ENCODE peak calls at places on chromosomes 7 and 10, in ten cellular contexts. M is NB4; F is NCI-H2081; K is amniotic epithelial cell; N is activated naive CD4-positive, alpha-beta T cell treated with anti-CD3 and anti-CD28 coated beads, Interleukin-2, amount 50 U/mL, for 72 hours; S is caudate nucleus; U is activated T-cell treated with anti-CD3 and anti-CD28 coated beads, Interleukin-2, amount 50 U/mL, for 1 hour; X is central memory CD4-positive, alpha-beta T cell; W is NCI-H748 treated with DMSO at 0.1 percent for 48 hours; C is MCF 10A. G is an unnamed sample.

GRCh38 chr10:124041684-124042445 is 51.5 kb downstream of the CHST15 start:
- DNase-seq in S (no peak), M (no peak), F (no peak), K (no peak), U (no peak), X (no peak), N (no peak), C (no peak), W (no peak), G (no peak)

GRCh38 chr7:123635551-123636359 is 19.9 kb upstream of the LMOD2 start:
- DNase-seq in C (peak), U (no peak), N (no peak), X (no peak), F (no peak), W (no peak), S (no peak), M (peak), K (peak), G (no peak)

GRCh38 chr7:69062020-69062760 is 536.1 kb upstream of the AUTS2 start:
- DNase-seq in N (no peak), C (no peak), F (no peak), W (no peak), K (peak), U (no peak), X (no peak), S (no peak), M (no peak), G (no peak)

GRCh38 chr10:48552946-48553564 is 51.8 kb downstream of the ARHGAP22 start:
- DNase-seq in M (no peak), F (no peak), N (no peak), K (no peak), C (no peak), X (no peak), W (no peak), S (no peak), U (no peak), G (no peak)

GRCh38 chr10:10644317-10645111 is 373.2 kb upstream of the CELF2 start:
- DNase-seq in F (no peak), U (no peak), M (no peak), C (peak), W (no peak), X (no peak), K (no peak), N (no peak), S (no peak), G (no peak)

GRCh38 chr10:22427890-22428571 is 82.7 kb downstream of the SPAG6 start:
- DNase-seq in C (peak), U (no peak), N (no peak), S (no peak), X (no peak), M (no peak), F (peak), K (peak), W (peak), G (no peak)

GRCh38 chr10:112177247-112177646 is 6.3 kb downstream of the GPAM start:
- DNase-seq in N (no peak), F (no peak), U (no peak), K (no peak), W (no peak), X (no peak), M (no peak), S (no peak), C (no peak), G (no peak)

GRCh38 chr7:47496666-47497065 is 85.2 kb downstream of the TNS3 start:
- DNase-seq in N (no peak), W (no peak), S (no peak), C (no peak), F (no peak), K (no peak), M (no peak), X (no peak), U (no peak), G (no peak)

GRCh38 chr10:88731296-88731695 is 25.2 kb downstream of the LIPK start:
- DNase-seq in U (no peak), K (peak), S (no peak), F (no peak), N (no peak), M (no peak), C (peak), X (no peak), W (no peak), G (no peak)

GRCh38 chr7:24307294-24307693 is 23.3 kb downstream of the NPY start:
- DNase-seq in K (no peak), S (no peak), F (no peak), U (no peak), W (no peak), C (no peak), X (no peak), M (no peak), N (no peak), G (no peak)

GRCh38 chr10:91901784-91902677 is 7.3 kb downstream of the FGFBP3 start:
- DNase-seq in F (no peak), C (peak), K (peak), U (no peak), N (peak), S (no peak), M (peak), W (no peak), X (peak), G (no peak)

GRCh38 chr7:110168010-110168409 is 922.9 kb upstream of the LRRN3 start:
- DNase-seq in X (no peak), W (no peak), M (no peak), U (no peak), F (no peak), S (no peak), N (no peak), C (no peak), K (no peak), G (no peak)

GRCh38 chr7:123748171-123748733 is 551 bp downstream of the WASL start:
- DNase-seq in M (peak), S (peak), F (no peak), N (peak), W (no peak), U (peak), X (no peak), K (peak), C (peak), G (no peak)

GRCh38 chr7:49866076-49866735 is 92.8 kb downstream of the VWC2 start:
- DNase-seq in C (peak), S (no peak), X (no peak), N (no peak), U (no peak), M (no peak), F (no peak), W (no peak), K (no peak), G (no peak)

GRCh38 chr7:87886875-87887274 is 10.6 kb downstream of the DBF4 start:
- DNase-seq in N (no peak), S (no peak), X (peak), U (no peak), K (peak), M (peak), C (peak), F (peak), W (no peak), G (no peak)

GRCh38 chr10:8262317-8262716 is 207.8 kb downstream of the GATA3 start:
- DNase-seq in F (no peak), W (no peak), N (no peak), K (no peak), C (no peak), U (no peak), M (no peak), X (no peak), S (no peak), G (no peak)

GRCh38 chr10:101158101-101159058 is 27.3 kb downstream of the TLX1 start:
- DNase-seq in U (no peak), F (no peak), M (no peak), W (no peak), K (peak), X (no peak), N (no peak), C (no peak), S (no peak), G (no peak)

GRCh38 chr10:124605856-124606812 is 138.0 kb downstream of the FAM53B start:
- DNase-seq in F (no peak), N (no peak), W (no peak), K (no peak), C (no peak), S (no peak), M (peak), U (no peak), X (no peak), G (no peak)

GRCh38 chr10:128927389-128927788 is 539.7 kb upstream of the MGMT start:
- DNase-seq in N (no peak), X (no peak), M (no peak), K (no peak), U (no peak), S (no peak), W (no peak), C (peak), F (no peak), G (no peak)

GRCh38 chr7:155921804-155922506 is 109.7 kb upstream of the SHH start:
- DNase-seq in N (no peak), X (no peak), M (no peak), S (no peak), F (no peak), C (no peak), U (no peak), K (no peak), W (no peak), G (no peak)

GRCh38 chr7:92830047-92830446 is 6.3 kb downstream of the CDK6 start:
- DNase-seq in S (no peak), U (no peak), F (no peak), C (no peak), M (no peak), K (no peak), X (no peak), W (no peak), N (no peak), G (no peak)